ENCODE peak calls at places on chromosomes 4 and X, in six cellular contexts. Z, B, P, N, W and M are unnamed samples.

GRCh38 chrX:113275769-113276168 is 435.1 kb upstream of the AMOT start:
- DNase-seq in P (no peak), W (no peak), N (no peak), B (no peak), Z (no peak), M (no peak)

GRCh38 chrX:74931214-74931613 is 6.0 kb upstream of the NEXMIF start:
- DNase-seq in Z (no peak), B (no peak), P (no peak), W (no peak), N (no peak), M (peak; percentile 93)

GRCh38 chrX:39725928-39726619 is 371.7 kb downstream of the BCOR start:
- DNase-seq in W (no peak), Z (peak; percentile 53), N (peak; percentile 64), B (peak; percentile 68), P (no peak), M (no peak)

GRCh38 chr4:66572949-66573348 is 902.7 kb upstream of the EPHA5 start:
- DNase-seq in N (peak; percentile 58), Z (peak; percentile 73), W (no peak), B (no peak), P (no peak), M (no peak)

GRCh38 chr4:145071560-145071959 is 26.4 kb downstream of the ANAPC10 start:
- DNase-seq in P (no peak), N (no peak), W (no peak), B (no peak), Z (no peak), M (no peak)

GRCh38 chr4:53572595-53572994 is 18.7 kb downstream of the LNX1 start:
- DNase-seq in P (no peak), B (no peak), N (no peak), Z (no peak), W (no peak), M (no peak)

GRCh38 chr4:59936566-59936965 is 1263.6 kb upstream of the ADGRL3 start:
- DNase-seq in Z (no peak), B (no peak), W (no peak), N (no peak), P (no peak), M (no peak)

GRCh38 chr4:86831262-86832090 is 17.7 kb downstream of the SLC10A6 start:
- DNase-seq in W (no peak), Z (peak; percentile 73), P (no peak), N (peak; percentile 97), B (peak; percentile 51), M (no peak)

GRCh38 chr4:104752337-104752736 is 257.6 kb upstream of the CXXC4 start:
- DNase-seq in B (no peak), N (no peak), W (no peak), Z (no peak), P (no peak), M (no peak)

GRCh38 chrX:144715356-144715755 is 531.9 kb upstream of the SPANXN1 start:
- DNase-seq in Z (peak; percentile 26), P (no peak), W (no peak), N (no peak), B (no peak), M (no peak)

GRCh38 chr4:183544109-183544508 is 39.3 kb downstream of the ING2 start:
- DNase-seq in W (no peak), P (no peak), Z (no peak), B (no peak), N (peak; percentile 6), M (no peak)

GRCh38 chrX:12548746-12549145 is 242.5 kb upstream of the PRPS2 start:
- DNase-seq in Z (no peak), W (no peak), B (no peak), P (no peak), N (peak; percentile 41), M (peak; percentile 17)

GRCh38 chr4:81562093-81562492 is 90.4 kb upstream of the RASGEF1B start:
- DNase-seq in W (no peak), P (peak; percentile 37), Z (no peak), N (no peak), B (no peak), M (peak; percentile 15)

GRCh38 chr4:156598138-156598681 is 373.4 kb downstream of the PDGFC start:
- DNase-seq in B (no peak), W (no peak), N (no peak), Z (no peak), P (no peak), M (no peak)

GRCh38 chrX:15299945-15300851 is 15.2 kb downstream of the ASB11 start:
- DNase-seq in N (no peak), P (peak; percentile 3), Z (no peak), B (no peak), W (no peak), M (no peak)

GRCh38 chrX:22246620-22247019 is 26.1 kb upstream of the CBLL2 start:
- DNase-seq in Z (no peak), B (no peak), P (no peak), W (no peak), N (peak; percentile 90), M (no peak)

GRCh38 chr4:119833611-119834010 is 205.0 kb upstream of the PDE5A start:
- DNase-seq in N (no peak), Z (peak; percentile 41), P (no peak), W (no peak), B (no peak), M (no peak)

GRCh38 chr4:63764400-63764799 is 644.9 kb downstream of the TECRL start:
- DNase-seq in N (no peak), B (no peak), W (no peak), Z (no peak), P (no peak), M (no peak)

GRCh38 chr4:107066622-107067021 is 30.5 kb upstream of the DKK2 start:
- DNase-seq in B (no peak), Z (no peak), W (no peak), P (no peak), N (no peak), M (no peak)

GRCh38 chr4:21710212-21710843 is 238.2 kb downstream of the KCNIP4 start:
- DNase-seq in B (no peak), Z (no peak), N (no peak), W (no peak), P (no peak), M (no peak)

GRCh38 chrX:150236304-150236703 is 126.8 kb upstream of the MAMLD1 start:
- DNase-seq in B (no peak), N (peak; percentile 16), W (peak; percentile 3), P (no peak), Z (no peak), M (no peak)

GRCh38 chr4:110533940-110534339 is 58.0 kb downstream of the ENPEP start:
- DNase-seq in N (peak; percentile 89), B (no peak), P (no peak), Z (peak; percentile 99), W (no peak), M (no peak)

DNA sequence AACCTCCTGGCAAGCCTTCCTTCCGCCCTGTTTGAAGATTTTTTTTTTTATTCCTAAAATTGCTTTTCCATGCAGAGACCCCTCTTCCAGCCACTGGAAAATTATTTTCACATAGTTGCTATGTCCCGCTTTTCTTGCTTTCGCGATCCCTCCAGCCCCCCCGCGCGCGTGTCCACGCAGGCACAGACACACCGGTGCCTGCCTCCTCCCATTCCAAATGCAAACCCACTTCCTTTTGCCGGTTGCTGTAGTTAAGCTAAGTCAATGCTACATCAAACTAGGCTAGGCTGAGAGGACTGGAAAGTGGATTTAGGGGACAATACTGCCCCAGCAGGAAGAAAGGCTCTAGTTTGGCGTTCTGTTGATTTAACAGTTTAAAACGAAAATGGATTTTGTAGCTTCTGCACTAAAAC is 111.0 kb downstream of the DHX15 start:
- DNase-seq in W (peak; percentile 25), N (peak; percentile 11), P (peak; percentile 8), Z (no peak), B (peak; percentile 23), M (peak; percentile 60)
- H3K4me3 ChIP-seq in W (peak overlapping the region; percentile 53), N (peak overlapping the region; percentile 63), P (peak overlapping the region; percentile 40), Z (peak overlapping the region; percentile 60), B (peak overlapping the region; percentile 40), M (peak overlapping the region; percentile 52)

DNA sequence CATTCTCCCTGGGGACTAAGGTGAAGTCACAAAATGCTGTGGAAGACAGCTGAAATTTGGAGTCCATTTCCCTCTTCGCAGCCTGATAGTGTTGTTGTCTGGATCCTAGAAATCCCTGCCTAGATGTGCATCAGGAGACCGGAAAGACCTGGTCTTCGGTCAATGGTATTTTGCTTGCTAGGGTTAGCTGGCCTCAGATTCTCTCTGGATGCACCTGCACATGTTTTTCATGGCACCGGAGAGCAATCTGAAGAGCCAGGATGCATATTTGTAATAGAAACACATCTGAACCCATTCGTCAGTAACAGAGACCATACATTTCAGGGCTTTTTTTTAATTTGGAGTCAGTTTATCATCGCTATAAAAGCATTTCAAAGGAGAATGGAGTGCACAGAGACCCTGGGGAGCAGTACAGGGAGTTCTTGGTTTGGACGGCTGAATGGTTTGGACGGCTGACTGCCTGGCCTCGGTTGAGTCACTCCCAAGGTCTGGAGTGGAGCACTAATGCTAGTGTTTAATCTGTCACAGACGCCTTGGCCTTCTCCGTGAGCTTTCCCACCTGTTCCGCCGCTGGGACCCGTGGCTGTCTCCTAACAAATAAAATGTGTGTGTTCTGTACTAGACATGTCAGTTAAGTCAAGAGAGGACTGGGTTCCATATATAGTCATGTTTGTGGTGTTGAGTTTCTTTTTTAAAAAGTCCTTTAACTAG is 7.5 kb upstream of the PDLIM3 start:
- DNase-seq in W (peak; percentile 50), Z (no peak), B (peak; percentile 92), P (no peak), N (no peak), M (no peak)
- H3K4me3 ChIP-seq in W (no peak overlapping the region), Z (no peak overlapping the region), B (no peak overlapping the region), P (no peak overlapping the region), N (no peak overlapping the region), M (no peak overlapping the region)

GRCh38 chrX:153926594-153926862 is 464 bp upstream of the ARHGAP4 start:
- DNase-seq in B (no peak), W (no peak), N (no peak), P (no peak), Z (no peak), M (no peak)

GRCh38 chrX:153926863-153927685 is 1.0 kb upstream of the ARHGAP4 start:
- DNase-seq in Z (no peak), N (peak; percentile 15), W (peak; percentile 66), P (peak; percentile 88), B (no peak), M (peak; percentile 90)

GRCh38 chrX:153924149-153924861 is 1.8 kb downstream of the ARHGAP4 start:
- DNase-seq in W (no peak), N (peak; percentile 10), P (peak; percentile 60), B (peak; percentile 55), Z (no peak), M (no peak)

GRCh38 chrX:153925739-153926593 is at the start of gene ARHGAP4:
- DNase-seq in N (no peak), P (peak; percentile 44), Z (no peak), B (no peak), W (no peak), M (peak; percentile 40)

DNA sequence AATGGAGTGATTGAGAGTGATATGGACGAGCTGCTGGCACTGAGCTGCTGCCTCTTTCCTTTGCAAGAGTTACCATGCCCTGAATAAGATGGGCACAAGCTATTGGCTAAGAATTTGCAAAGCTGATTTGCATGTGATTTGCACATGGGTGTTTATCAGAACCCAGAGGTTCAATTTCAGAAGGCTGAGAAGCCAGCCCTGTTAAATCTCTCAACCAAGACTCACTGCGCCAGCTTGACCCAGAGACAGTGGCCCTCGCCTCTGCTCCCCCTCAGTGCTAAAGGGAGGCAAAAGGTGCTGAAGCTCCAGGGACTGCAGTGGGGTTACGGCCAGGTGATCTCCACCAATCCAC is 701 bp downstream of the ARHGAP4 start:
- DNase-seq in Z (no peak), N (no peak), W (no peak), B (no peak), P (peak; percentile 41), M (no peak)
- H3K4me3 ChIP-seq in Z (no peak overlapping the region), N (no peak overlapping the region), W (peak overlapping the region; percentile 42), B (no peak overlapping the region), P (peak overlapping the region; percentile 72), M (peak overlapping the region; percentile 85)

GRCh38 chrX:107935664-107936433 is 46.3 kb downstream of the TEX13B start:
- DNase-seq in Z (peak; percentile 2), P (no peak), B (no peak), W (no peak), N (peak; percentile 60), M (no peak)
- H3K4me3 ChIP-seq in Z (peak overlapping the region; percentile 54), P (no peak overlapping the region), B (no peak overlapping the region), W (no peak overlapping the region), N (peak overlapping the region; percentile 65), M (no peak overlapping the region)

GRCh38 chr4:88758264-88758663 is 60.6 kb upstream of the NAP1L5 start:
- DNase-seq in Z (no peak), N (no peak), B (no peak), W (no peak), P (no peak), M (no peak)
- H3K4me3 ChIP-seq in Z (no peak overlapping the region), N (no peak overlapping the region), B (no peak overlapping the region), W (no peak overlapping the region), P (no peak overlapping the region), M (no peak overlapping the region)